ENCODE peak calls at places on chromosomes 12 and 14, in ten cellular contexts. One of them, this sample, is unnamed.

GRCh38 chr12:124654666-124655316 is 87.4 kb upstream of the NCOR2 start:
- DNase-seq in DMS153: peak
- DNase-seq in bronchial epithelial cell: peak
- DNase-seq in lower lobe of right lung: no peak
- DNase-seq in glutamatergic neuron: peak
- DNase-seq in dorsolateral prefrontal cortex: peak
- DNase-seq in CD4-positive, alpha-beta memory T cell: no peak
- DNase-seq in HCT116: no peak
- DNase-seq in NCI-H510A treated with DMSO at 0.1 percent for 48 hours: no peak
- DNase-seq in A549: no peak
- DNase-seq in this sample: no peak

GRCh38 chr14:92615451-92615850 is 101.9 kb downstream of the RIN3 start:
- DNase-seq in DMS153: no peak
- DNase-seq in bronchial epithelial cell: no peak
- DNase-seq in lower lobe of right lung: no peak
- DNase-seq in glutamatergic neuron: no peak
- DNase-seq in dorsolateral prefrontal cortex: no peak
- DNase-seq in CD4-positive, alpha-beta memory T cell: peak
- DNase-seq in HCT116: no peak
- DNase-seq in NCI-H510A treated with DMSO at 0.1 percent for 48 hours: no peak
- DNase-seq in A549: no peak
- DNase-seq in this sample: no peak

GRCh38 chr12:26648999-26649398 is 184.0 kb downstream of the ITPR2 start:
- DNase-seq in DMS153: no peak
- DNase-seq in bronchial epithelial cell: no peak
- DNase-seq in lower lobe of right lung: no peak
- DNase-seq in glutamatergic neuron: no peak
- DNase-seq in dorsolateral prefrontal cortex: no peak
- DNase-seq in CD4-positive, alpha-beta memory T cell: no peak
- DNase-seq in HCT116: no peak
- DNase-seq in NCI-H510A treated with DMSO at 0.1 percent for 48 hours: no peak
- DNase-seq in A549: no peak
- DNase-seq in this sample: no peak

GRCh38 chr12:93868771-93869170 is 191.6 kb downstream of the CRADD start:
- DNase-seq in DMS153: no peak
- DNase-seq in bronchial epithelial cell: no peak
- DNase-seq in lower lobe of right lung: no peak
- DNase-seq in glutamatergic neuron: no peak
- DNase-seq in dorsolateral prefrontal cortex: no peak
- DNase-seq in CD4-positive, alpha-beta memory T cell: no peak
- DNase-seq in HCT116: no peak
- DNase-seq in NCI-H510A treated with DMSO at 0.1 percent for 48 hours: no peak
- DNase-seq in A549: no peak
- DNase-seq in this sample: no peak

GRCh38 chr12:30926243-30927209 is at the start of gene TSPAN11:
- DNase-seq in DMS153: no peak
- DNase-seq in bronchial epithelial cell: no peak
- DNase-seq in lower lobe of right lung: no peak
- DNase-seq in glutamatergic neuron: peak
- DNase-seq in dorsolateral prefrontal cortex: no peak
- DNase-seq in CD4-positive, alpha-beta memory T cell: no peak
- DNase-seq in HCT116: no peak
- DNase-seq in NCI-H510A treated with DMSO at 0.1 percent for 48 hours: no peak
- DNase-seq in A549: no peak
- DNase-seq in this sample: peak

GRCh38 chr14:35412281-35413057 is 7.9 kb upstream of the NFKBIA start:
- DNase-seq in DMS153: no peak
- DNase-seq in bronchial epithelial cell: no peak
- DNase-seq in lower lobe of right lung: no peak
- DNase-seq in glutamatergic neuron: no peak
- DNase-seq in dorsolateral prefrontal cortex: no peak
- DNase-seq in CD4-positive, alpha-beta memory T cell: no peak
- DNase-seq in HCT116: no peak
- DNase-seq in NCI-H510A treated with DMSO at 0.1 percent for 48 hours: no peak
- DNase-seq in A549: no peak
- DNase-seq in this sample: no peak

GRCh38 chr12:2959194-2959507 is at the start of gene TEAD4:
- DNase-seq in DMS153: no peak
- DNase-seq in bronchial epithelial cell: peak
- DNase-seq in lower lobe of right lung: peak
- DNase-seq in glutamatergic neuron: peak
- DNase-seq in dorsolateral prefrontal cortex: no peak
- DNase-seq in CD4-positive, alpha-beta memory T cell: no peak
- DNase-seq in HCT116: peak
- DNase-seq in NCI-H510A treated with DMSO at 0.1 percent for 48 hours: no peak
- DNase-seq in A549: peak
- DNase-seq in this sample: peak

GRCh38 chr14:104637546-104638003 is 33.0 kb upstream of the TMEM179 start:
- DNase-seq in DMS153: no peak
- DNase-seq in bronchial epithelial cell: no peak
- DNase-seq in lower lobe of right lung: no peak
- DNase-seq in glutamatergic neuron: no peak
- DNase-seq in dorsolateral prefrontal cortex: no peak
- DNase-seq in CD4-positive, alpha-beta memory T cell: no peak
- DNase-seq in HCT116: no peak
- DNase-seq in NCI-H510A treated with DMSO at 0.1 percent for 48 hours: no peak
- DNase-seq in A549: no peak
- DNase-seq in this sample: no peak

GRCh38 chr14:105902131-105902898 is 375.9 kb downstream of the TMEM121 start:
- DNase-seq in DMS153: no peak
- DNase-seq in bronchial epithelial cell: no peak
- DNase-seq in lower lobe of right lung: no peak
- DNase-seq in glutamatergic neuron: no peak
- DNase-seq in dorsolateral prefrontal cortex: no peak
- DNase-seq in CD4-positive, alpha-beta memory T cell: no peak
- DNase-seq in HCT116: no peak
- DNase-seq in NCI-H510A treated with DMSO at 0.1 percent for 48 hours: no peak
- DNase-seq in A549: no peak
- DNase-seq in this sample: no peak

This sample was measured in HuH-7.